ENCODE peak calls at places on chromosome 15, in six cellular contexts. R, A, Y, I, T and E are unnamed samples.

GRCh38 chr15:44489464-44489863 is 47.5 kb upstream of the EIF3J start:
- DNase-seq in R (peak; percentile 74), A (peak; percentile 63), Y (no peak), I (peak; percentile 91), T (no peak), E (no peak)

GRCh38 chr15:66294932-66295235 is 1.5 kb downstream of the DIS3L start:
- DNase-seq in R (peak; percentile 15), A (peak; percentile 42), Y (peak; percentile 30), I (peak; percentile 36), T (no peak), E (no peak)

GRCh38 chr15:101159096-101159935 is 92.5 kb downstream of the CHSY1 start:
- DNase-seq in R (no peak), A (peak; percentile 31), Y (no peak), I (no peak), T (no peak), E (no peak)

GRCh38 chr15:99435138-99435695 is 130.6 kb upstream of the MEF2A start:
- DNase-seq in R (no peak), A (no peak), Y (no peak), I (no peak), T (no peak), E (no peak)

GRCh38 chr15:31228980-31229826 is 97.4 kb upstream of the KLF13 start:
- DNase-seq in R (no peak), A (no peak), Y (no peak), I (no peak), T (no peak), E (no peak)

GRCh38 chr15:50051811-50052419 is 67.1 kb downstream of the ATP8B4 start:
- DNase-seq in R (peak; percentile 79), A (peak; percentile 93), Y (peak; percentile 76), I (peak; percentile 94), T (no peak), E (no peak)

GRCh38 chr15:71806452-71806931 is 3.9 kb upstream of the NR2E3 start:
- DNase-seq in R (peak; percentile 69), A (peak; percentile 74), Y (no peak), I (peak; percentile 52), T (no peak), E (no peak)

GRCh38 chr15:70741107-70741511 is 22.2 kb downstream of the UACA start:
- DNase-seq in R (peak; percentile 78), A (peak; percentile 96), Y (peak; percentile 32), I (peak; percentile 93), T (no peak), E (no peak)

GRCh38 chr15:89171136-89172072 is 50.0 kb downstream of the RLBP1 start:
- DNase-seq in R (peak; percentile 61), A (peak; percentile 54), Y (peak; percentile 84), I (peak; percentile 50), T (no peak), E (peak; percentile 66)

GRCh38 chr15:79960502-79961217 is 10.3 kb downstream of the BCL2A1 start:
- DNase-seq in R (no peak), A (peak; percentile 62), Y (no peak), I (peak; percentile 34), T (no peak), E (no peak)

GRCh38 chr15:31023841-31024240 is 32.4 kb upstream of the MTMR10 start:
- DNase-seq in R (no peak), A (no peak), Y (no peak), I (peak; percentile 21), T (no peak), E (no peak)

GRCh38 chr15:92883643-92884458 is 16.3 kb upstream of the CHD2 start:
- DNase-seq in R (no peak), A (peak; percentile 60), Y (peak; percentile 54), I (no peak), T (no peak), E (no peak)

GRCh38 chr15:57429098-57429497 is 52.8 kb downstream of the CGNL1 start:
- DNase-seq in R (no peak), A (no peak), Y (no peak), I (no peak), T (no peak), E (no peak)

GRCh38 chr15:74695597-74696397 is at the start of gene EDC3:
- DNase-seq in R (peak; percentile 80), A (peak; percentile 89), Y (peak; percentile 94), I (peak; percentile 77), T (peak; percentile 71), E (peak; percentile 69)

GRCh38 chr15:92954578-92954977 is 54.5 kb downstream of the CHD2 start:
- DNase-seq in R (no peak), A (no peak), Y (peak; percentile 41), I (peak; percentile 29), T (no peak), E (no peak)

GRCh38 chr15:38555686-38556334 is 8.8 kb downstream of the RASGRP1 start:
- DNase-seq in R (peak; percentile 20), A (peak; percentile 30), Y (no peak), I (peak; percentile 70), T (no peak), E (no peak)

GRCh38 chr15:80870893-80871292 is 91.7 kb downstream of the CEMIP start:
- DNase-seq in R (no peak), A (peak; percentile 35), Y (no peak), I (no peak), T (no peak), E (no peak)

GRCh38 chr15:45784656-45785055 is 149.8 kb downstream of the SQOR start:
- DNase-seq in R (no peak), A (no peak), Y (no peak), I (no peak), T (no peak), E (no peak)

GRCh38 chr15:58546635-58547627 is 115.1 kb downstream of the LIPC start:
- DNase-seq in R (peak; percentile 92), A (peak; percentile 85), Y (no peak), I (peak; percentile 92), T (no peak), E (no peak)

GRCh38 chr15:87527416-87527815 is 729.1 kb downstream of the NTRK3 start:
- DNase-seq in R (no peak), A (no peak), Y (no peak), I (no peak), T (no peak), E (no peak)

GRCh38 chr15:23477920-23478319 is 30.9 kb upstream of the GOLGA6L2 start:
- DNase-seq in R (no peak), A (no peak), Y (no peak), I (no peak), T (no peak), E (no peak)

GRCh38 chr15:91926871-91927270 is 73.4 kb downstream of the SLCO3A1 start:
- DNase-seq in R (no peak), A (peak; percentile 85), Y (no peak), I (peak; percentile 71), T (no peak), E (no peak)

GRCh38 chr15:65595960-65596359 is 15.0 kb downstream of the INTS14 start:
- DNase-seq in R (no peak), A (peak; percentile 38), Y (peak; percentile 45), I (peak; percentile 19), T (no peak), E (no peak)

GRCh38 chr15:96585634-96586386 is 255.3 kb downstream of the NR2F2 start:
- DNase-seq in R (no peak), A (peak; percentile 40), Y (no peak), I (peak; percentile 31), T (no peak), E (no peak)

GRCh38 chr15:41936649-41937567 is 35.4 kb downstream of the EHD4 start:
- DNase-seq in R (peak; percentile 73), A (peak; percentile 71), Y (peak; percentile 65), I (no peak), T (peak; percentile 12), E (peak; percentile 51)

GRCh38 chr15:73631915-73632669 is 1.1 kb downstream of the NPTN start:
- DNase-seq in R (no peak), A (peak; percentile 72), Y (peak; percentile 73), I (peak; percentile 53), T (no peak), E (no peak)

GRCh38 chr15:58086479-58086878 is 21.0 kb upstream of the ALDH1A2 start:
- DNase-seq in R (no peak), A (peak; percentile 1), Y (no peak), I (peak; percentile 51), T (no peak), E (no peak)

GRCh38 chr15:38066612-38067011 is 132.2 kb downstream of the TMCO5A start:
- DNase-seq in R (no peak), A (peak; percentile 23), Y (no peak), I (no peak), T (no peak), E (no peak)

GRCh38 chr15:44596511-44597010 is 59.6 kb downstream of the EIF3J start:
- DNase-seq in R (no peak), A (no peak), Y (no peak), I (no peak), T (no peak), E (no peak)

GRCh38 chr15:38128389-38128788 is 124.2 kb upstream of the SPRED1 start:
- DNase-seq in R (no peak), A (peak; percentile 77), Y (no peak), I (peak; percentile 70), T (no peak), E (no peak)

GRCh38 chr15:67025719-67026118 is 39.7 kb upstream of the SMAD3 start:
- DNase-seq in R (peak; percentile 27), A (peak; percentile 83), Y (no peak), I (peak; percentile 78), T (no peak), E (no peak)

GRCh38 chr15:38354321-38354929 is 99.5 kb upstream of the FAM98B start:
- DNase-seq in R (peak; percentile 74), A (peak; percentile 82), Y (peak; percentile 75), I (peak; percentile 78), T (no peak), E (peak; percentile 27)

GRCh38 chr15:78174398-78174797 is 25.2 kb downstream of the IDH3A start:
- DNase-seq in R (no peak), A (no peak), Y (peak; percentile 76), I (no peak), T (no peak), E (no peak)

GRCh38 chr15:34796847-34797246 is 1.5 kb upstream of the ACTC1 start:
- DNase-seq in R (no peak), A (no peak), Y (no peak), I (no peak), T (no peak), E (no peak)

GRCh38 chr15:49255966-49256759 is 86.1 kb downstream of the GALK2 start:
- DNase-seq in R (no peak), A (no peak), Y (no peak), I (no peak), T (no peak), E (no peak)

GRCh38 chr15:89806565-89807550 is 7.8 kb downstream of the ANPEP start:
- DNase-seq in R (no peak), A (no peak), Y (no peak), I (no peak), T (no peak), E (no peak)